ENCODE peak calls at places on chromosomes 3 and 15, in seven cellular contexts. E is NCI-H226; S is NCI-H510A treated with DMSO at 0.1 percent for 48 hours; D is MG63; R is stimulated activated naive CD8-positive, alpha-beta T cell treated with anti-CD3 and anti-CD28 coated beads, Interleukin-15, Interleukin-2, amounts not matched to agents 100 U/mL and 50 U/mL, for 24 hours; M is naive thymus-derived CD8-positive, alpha-beta T cell; K is gastrocnemius medialis. W is an unnamed sample.

GRCh38 chr15:71781179-71781964 is 29.0 kb upstream of the NR2E3 start:
- DNase-seq in E (no peak), S (no peak), D (no peak), R (no peak), M (no peak), K (no peak), W (no peak)

GRCh38 chr3:88058593-88059379 is at the start of the genes CGGBP1 and ZNF654:
- DNase-seq in E (peak), S (peak), D (peak), R (peak), M (peak), K (peak), W (peak)

GRCh38 chr3:196214783-196215441 is 1.4 kb upstream of the SLC51A start:
- DNase-seq in E (no peak), S (no peak), D (no peak), R (no peak), M (no peak), K (no peak), W (no peak)

GRCh38 chr15:73346735-73347312 is 21.9 kb downstream of the HCN4 start:
- DNase-seq in E (peak), S (no peak), D (peak), R (peak), M (peak), K (no peak), W (no peak)

GRCh38 chr3:179961081-179962078 is 75.4 kb downstream of the PEX5L start:
- DNase-seq in E (no peak), S (peak), D (no peak), R (no peak), M (no peak), K (no peak), W (peak)

GRCh38 chr3:116140100-116140689 is 305.1 kb downstream of the LSAMP start:
- DNase-seq in E (peak), S (peak), D (no peak), R (no peak), M (no peak), K (no peak), W (peak)

GRCh38 chr3:83928903-83929302 is 1029.9 kb upstream of the CADM2 start:
- DNase-seq in E (no peak), S (no peak), D (no peak), R (no peak), M (no peak), K (no peak), W (no peak)

GRCh38 chr15:66253643-66254363 is at the start of gene MEGF11:
- DNase-seq in E (peak), S (peak), D (peak), R (peak), M (no peak), K (no peak), W (peak)

GRCh38 chr3:53902711-53903110 is 11.1 kb upstream of the SELENOK start:
- DNase-seq in E (no peak), S (no peak), D (no peak), R (no peak), M (no peak), K (no peak), W (no peak)

GRCh38 chr15:63238796-63239195 is 38.6 kb upstream of the APH1B start:
- DNase-seq in E (peak), S (no peak), D (peak), R (no peak), M (no peak), K (no peak), W (no peak)

GRCh38 chr3:79953591-79954105 is 185.8 kb upstream of the ROBO1 start:
- DNase-seq in E (no peak), S (no peak), D (no peak), R (no peak), M (no peak), K (no peak), W (peak)

GRCh38 chr3:143480306-143480852 is 360.8 kb downstream of the CHST2 start:
- DNase-seq in E (no peak), S (no peak), D (no peak), R (no peak), M (no peak), K (no peak), W (no peak)

GRCh38 chr15:84599906-84600305 is 903 bp upstream of the ZSCAN2 start:
- DNase-seq in E (no peak), S (no peak), D (no peak), R (no peak), M (no peak), K (no peak), W (no peak)

GRCh38 chr15:98776607-98777281 is 128.4 kb downstream of the IGF1R start:
- DNase-seq in E (no peak), S (no peak), D (no peak), R (no peak), M (no peak), K (no peak), W (no peak)

GRCh38 chr15:36737430-36737891 is 158.0 kb downstream of the CDIN1 start:
- DNase-seq in E (no peak), S (no peak), D (no peak), R (no peak), M (no peak), K (no peak), W (no peak)

GRCh38 chr3:46442591-46443530 is 21.8 kb downstream of the LTF start:
- DNase-seq in E (no peak), S (peak), D (no peak), R (peak), M (no peak), K (no peak), W (no peak)

GRCh38 chr3:141795719-141796435 is 32.7 kb downstream of the GRK7 start:
- DNase-seq in E (no peak), S (peak), D (no peak), R (peak), M (peak), K (peak), W (no peak)

GRCh38 chr3:127003175-127003555 is 20.2 kb downstream of the PLXNA1 start:
- DNase-seq in E (no peak), S (no peak), D (no peak), R (no peak), M (no peak), K (no peak), W (no peak)

GRCh38 chr3:20173844-20174410 is 12.1 kb downstream of the SGO1 start:
- DNase-seq in E (no peak), S (no peak), D (no peak), R (no peak), M (no peak), K (no peak), W (no peak)

GRCh38 chr3:104180906-104181305 is 1185.8 kb upstream of the ALCAM start:
- DNase-seq in E (no peak), S (no peak), D (no peak), R (no peak), M (no peak), K (no peak), W (no peak)

GRCh38 chr3:124688580-124689454 is 41.4 kb upstream of the UMPS start:
- DNase-seq in E (peak), S (peak), D (peak), R (peak), M (peak), K (peak), W (peak)

GRCh38 chr15:57235865-57236264 is 140.4 kb upstream of the CGNL1 start:
- DNase-seq in E (peak), S (no peak), D (peak), R (no peak), M (no peak), K (no peak), W (peak)

GRCh38 chr15:100308222-100309007 is 33.4 kb downstream of the ADAMTS17 start:
- DNase-seq in E (no peak), S (no peak), D (no peak), R (no peak), M (no peak), K (no peak), W (no peak)

GRCh38 chr3:190883973-190884832 is 21.7 kb upstream of the GMNC start:
- DNase-seq in E (peak), S (peak), D (peak), R (peak), M (no peak), K (no peak), W (peak)

GRCh38 chr15:48592221-48592731 is 53.2 kb downstream of the FBN1 start:
- DNase-seq in E (peak), S (no peak), D (no peak), R (no peak), M (no peak), K (no peak), W (no peak)

GRCh38 chr15:33068531-33068990 is 126.0 kb downstream of the FMN1 start:
- DNase-seq in E (no peak), S (peak), D (peak), R (no peak), M (no peak), K (peak), W (peak)

GRCh38 chr3:159605776-159606175 is 382.9 kb upstream of the IL12A start:
- DNase-seq in E (no peak), S (no peak), D (no peak), R (no peak), M (no peak), K (no peak), W (no peak)